ENCODE peak calls at places on chromosome 10, in seven cellular contexts. One of them, this sample, is unnamed.
A peak's percentile ranks its signal among the peaks of the same experiment; 100 is the strongest.

GRCh38 chr10:11548065-11548762 is 63.2 kb downstream of the USP6NL start:
- DNase-seq in stomach: no peak
- DNase-seq in HepG2: no peak
- DNase-seq in spleen: no peak
- DNase-seq in GM23338: no peak
- DNase-seq in SK-N-SH: no peak
- DNase-seq in upper lobe of left lung: no peak
- DNase-seq in this sample: no peak

GRCh38 chr10:130904676-130905075 is 406.8 kb downstream of the TCERG1L start:
- DNase-seq in GM23338: no peak
- DNase-seq in SK-N-SH: no peak
- DNase-seq in stomach: no peak
- DNase-seq in spleen: no peak
- DNase-seq in HepG2: no peak
- DNase-seq in upper lobe of left lung: no peak
- DNase-seq in this sample: no peak

GRCh38 chr10:110007171-110007700 is 548 bp upstream of the ADD3 start:
- DNase-seq in stomach: no peak
- DNase-seq in HepG2: no peak
- DNase-seq in upper lobe of left lung: no peak
- DNase-seq in spleen: no peak
- DNase-seq in GM23338: no peak
- DNase-seq in SK-N-SH: no peak
- DNase-seq in this sample: no peak

GRCh38 chr10:69800109-69800508 is 1.6 kb upstream of the COL13A1 start:
- DNase-seq in stomach: peak; percentile 35
- DNase-seq in upper lobe of left lung: no peak
- DNase-seq in GM23338: peak; percentile 93
- DNase-seq in SK-N-SH: peak; percentile 73
- DNase-seq in HepG2: peak; percentile 65
- DNase-seq in spleen: no peak
- DNase-seq in this sample: peak; percentile 28

GRCh38 chr10:11906714-11907113 is 83.6 kb downstream of the PROSER2 start:
- DNase-seq in upper lobe of left lung: no peak
- DNase-seq in GM23338: no peak
- DNase-seq in HepG2: no peak
- DNase-seq in spleen: peak; percentile 50
- DNase-seq in SK-N-SH: no peak
- DNase-seq in stomach: no peak
- DNase-seq in this sample: no peak

GRCh38 chr10:121819049-121819448 is 108.8 kb downstream of the ATE1 start:
- DNase-seq in SK-N-SH: no peak
- DNase-seq in GM23338: no peak
- DNase-seq in stomach: no peak
- DNase-seq in spleen: no peak
- DNase-seq in upper lobe of left lung: no peak
- DNase-seq in HepG2: no peak
- DNase-seq in this sample: no peak

GRCh38 chr10:116444527-116445142 is 17.0 kb downstream of the PNLIPRP3 start:
- DNase-seq in SK-N-SH: peak; percentile 49
- DNase-seq in upper lobe of left lung: no peak
- DNase-seq in spleen: no peak
- DNase-seq in GM23338: peak; percentile 71
- DNase-seq in stomach: no peak
- DNase-seq in HepG2: peak; percentile 23
- DNase-seq in this sample: no peak

GRCh38 chr10:85888004-85888403 is 478.6 kb downstream of the GRID1 start:
- DNase-seq in stomach: no peak
- DNase-seq in HepG2: peak; percentile 64
- DNase-seq in upper lobe of left lung: no peak
- DNase-seq in SK-N-SH: no peak
- DNase-seq in GM23338: no peak
- DNase-seq in spleen: no peak
- DNase-seq in this sample: no peak

GRCh38 chr10:69957516-69958231 is 95.0 kb upstream of the MACROH2A2 start:
- DNase-seq in upper lobe of left lung: no peak
- DNase-seq in spleen: no peak
- DNase-seq in stomach: no peak
- DNase-seq in HepG2: no peak
- DNase-seq in SK-N-SH: no peak
- DNase-seq in GM23338: no peak
- DNase-seq in this sample: no peak

GRCh38 chr10:34549001-34549400 is 266.1 kb downstream of the PARD3 start:
- DNase-seq in spleen: no peak
- DNase-seq in HepG2: no peak
- DNase-seq in SK-N-SH: no peak
- DNase-seq in GM23338: no peak
- DNase-seq in upper lobe of left lung: no peak
- DNase-seq in stomach: no peak
- DNase-seq in this sample: no peak

GRCh38 chr10:93711891-93712290 is 9.5 kb upstream of the FRA10AC1 start:
- DNase-seq in SK-N-SH: no peak
- DNase-seq in upper lobe of left lung: no peak
- DNase-seq in spleen: no peak
- DNase-seq in HepG2: no peak
- DNase-seq in stomach: no peak
- DNase-seq in GM23338: no peak
- DNase-seq in this sample: no peak

GRCh38 chr10:44132361-44133289 is 252.3 kb downstream of the CXCL12 start:
- DNase-seq in HepG2: no peak
- DNase-seq in GM23338: no peak
- DNase-seq in spleen: no peak
- DNase-seq in stomach: no peak
- DNase-seq in SK-N-SH: no peak
- DNase-seq in upper lobe of left lung: no peak
- DNase-seq in this sample: no peak

GRCh38 chr10:3668276-3668960 is 116.6 kb downstream of the KLF6 start:
- DNase-seq in upper lobe of left lung: peak; percentile 50
- DNase-seq in SK-N-SH: no peak
- DNase-seq in GM23338: peak; percentile 82
- DNase-seq in stomach: peak; percentile 74
- DNase-seq in HepG2: peak; percentile 55
- DNase-seq in spleen: peak; percentile 90
- DNase-seq in this sample: peak; percentile 46

GRCh38 chr10:21048086-21048485 is 151.0 kb upstream of the NEBL start:
- DNase-seq in GM23338: no peak
- DNase-seq in spleen: no peak
- DNase-seq in SK-N-SH: no peak
- DNase-seq in upper lobe of left lung: no peak
- DNase-seq in stomach: no peak
- DNase-seq in HepG2: no peak
- DNase-seq in this sample: no peak

GRCh38 chr10:132374612-132375011 is 22.4 kb upstream of the PWWP2B start:
- DNase-seq in stomach: no peak
- DNase-seq in SK-N-SH: no peak
- DNase-seq in upper lobe of left lung: peak; percentile 72
- DNase-seq in spleen: peak; percentile 66
- DNase-seq in HepG2: no peak
- DNase-seq in GM23338: no peak
- DNase-seq in this sample: no peak

GRCh38 chr10:28130267-28130666 is 131.4 kb upstream of the ODAD2 start:
- DNase-seq in GM23338: no peak
- DNase-seq in upper lobe of left lung: no peak
- DNase-seq in stomach: no peak
- DNase-seq in HepG2: no peak
- DNase-seq in SK-N-SH: no peak
- DNase-seq in spleen: no peak
- DNase-seq in this sample: no peak

GRCh38 chr10:125016611-125017202 is 74.8 kb downstream of the ZRANB1 start:
- DNase-seq in upper lobe of left lung: peak; percentile 78
- DNase-seq in spleen: no peak
- DNase-seq in GM23338: no peak
- DNase-seq in stomach: no peak
- DNase-seq in HepG2: no peak
- DNase-seq in SK-N-SH: no peak
- DNase-seq in this sample: no peak

GRCh38 chr10:16950686-16951681 is 133.8 kb upstream of the RSU1 start:
- DNase-seq in upper lobe of left lung: no peak
- DNase-seq in SK-N-SH: peak; percentile 38
- DNase-seq in HepG2: no peak
- DNase-seq in stomach: no peak
- DNase-seq in GM23338: peak; percentile 89
- DNase-seq in spleen: no peak
- DNase-seq in this sample: no peak

GRCh38 chr10:58220769-58221448 is 46.8 kb downstream of the IPMK start:
- DNase-seq in SK-N-SH: no peak
- DNase-seq in stomach: no peak
- DNase-seq in spleen: no peak
- DNase-seq in HepG2: no peak
- DNase-seq in GM23338: no peak
- DNase-seq in upper lobe of left lung: no peak
- DNase-seq in this sample: no peak

DNA sequence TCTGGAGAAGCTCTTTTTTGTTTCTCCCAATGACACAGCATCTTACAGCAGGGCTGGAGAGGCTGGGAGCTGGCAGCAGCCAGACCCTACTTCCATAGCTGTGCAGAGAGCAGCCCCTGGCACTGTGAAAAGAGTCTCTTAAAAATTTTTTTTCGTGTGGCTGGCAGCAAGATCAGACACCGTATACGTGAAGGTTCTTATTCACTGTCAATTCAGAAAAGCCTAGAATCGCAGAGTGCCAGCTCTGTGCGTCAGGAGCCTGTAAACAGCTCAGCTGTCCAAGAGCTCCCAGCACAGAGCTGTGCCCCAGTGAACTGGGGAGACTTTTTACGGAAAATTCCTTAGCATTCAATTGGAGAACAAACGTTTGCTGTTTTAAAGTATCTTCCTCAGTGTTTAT is 6.5 kb downstream of the BAG3 start:
- DNase-seq in stomach: no peak
- DNase-seq in HepG2: no peak
- DNase-seq in GM23338: no peak
- DNase-seq in spleen: no peak
- DNase-seq in SK-N-SH: no peak
- DNase-seq in upper lobe of left lung: no peak
- DNase-seq in this sample: peak; percentile 62
- H3K27ac ChIP-seq in stomach: peak overlapping the region; percentile 97
- H3K27ac ChIP-seq in HepG2: peak overlapping the region; percentile 49
- H3K27ac ChIP-seq in GM23338: no peak overlapping the region
- H3K27ac ChIP-seq in spleen: no peak overlapping the region
- H3K27ac ChIP-seq in SK-N-SH: no peak overlapping the region
- H3K27ac ChIP-seq in upper lobe of left lung: peak overlapping the region; percentile 99
- H3K27ac ChIP-seq in this sample: peak overlapping the region; percentile 99

DNA sequence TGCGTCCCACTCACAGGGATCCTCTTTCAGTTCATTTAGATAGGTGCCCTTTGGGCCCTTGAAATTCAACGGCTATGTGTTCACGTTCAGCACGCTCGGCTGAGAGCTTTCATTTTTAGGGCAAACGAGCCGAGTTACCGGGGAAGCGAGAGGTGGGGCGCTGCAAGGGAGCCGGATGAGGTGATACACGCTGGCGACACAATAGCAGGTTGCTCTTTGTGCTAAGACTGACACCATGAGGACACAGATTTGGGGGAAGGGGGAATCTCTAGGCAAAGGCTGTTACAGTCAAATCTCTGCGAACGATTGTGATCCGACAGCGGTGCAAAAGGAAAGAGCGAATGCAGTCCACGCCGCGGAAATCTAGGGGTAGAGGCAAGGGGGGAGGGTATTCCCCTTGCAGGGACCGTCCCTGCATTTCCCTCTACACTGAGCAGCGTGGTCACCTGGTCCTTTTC is 660 bp downstream of the KLLN start:
- DNase-seq in stomach: peak; percentile 31
- DNase-seq in spleen: no peak
- DNase-seq in GM23338: no peak
- DNase-seq in SK-N-SH: no peak
- DNase-seq in HepG2: no peak
- DNase-seq in upper lobe of left lung: no peak
- DNase-seq in this sample: no peak
- TF ChIP-seq POLR2AphosphoS5 in stomach: no peak
- TF ChIP-seq POLR2AphosphoS5 in spleen: no peak
- TF ChIP-seq POLR2AphosphoS5 in GM23338: no peak
- TF ChIP-seq POLR2AphosphoS5 in SK-N-SH: no peak
- TF ChIP-seq POLR2AphosphoS5 in HepG2: no peak
- TF ChIP-seq POLR2AphosphoS5 in upper lobe of left lung: no peak
- TF ChIP-seq POLR2AphosphoS5 in this sample: no peak

GRCh38 chr10:63008491-63008890 is 124.6 kb upstream of the NRBF2 start:
- DNase-seq in SK-N-SH: no peak
- DNase-seq in spleen: no peak
- DNase-seq in upper lobe of left lung: no peak
- DNase-seq in HepG2: no peak
- DNase-seq in GM23338: no peak
- DNase-seq in stomach: no peak
- DNase-seq in this sample: no peak

GRCh38 chr10:63012623-63013022 is 120.5 kb upstream of the NRBF2 start:
- DNase-seq in upper lobe of left lung: no peak
- DNase-seq in stomach: no peak
- DNase-seq in spleen: no peak
- DNase-seq in HepG2: no peak
- DNase-seq in SK-N-SH: no peak
- DNase-seq in GM23338: no peak
- DNase-seq in this sample: no peak

GRCh38 chr10:63010203-63010602 is 122.9 kb upstream of the NRBF2 start:
- DNase-seq in GM23338: no peak
- DNase-seq in spleen: no peak
- DNase-seq in SK-N-SH: no peak
- DNase-seq in HepG2: no peak
- DNase-seq in stomach: no peak
- DNase-seq in upper lobe of left lung: no peak
- DNase-seq in this sample: no peak

DNA sequence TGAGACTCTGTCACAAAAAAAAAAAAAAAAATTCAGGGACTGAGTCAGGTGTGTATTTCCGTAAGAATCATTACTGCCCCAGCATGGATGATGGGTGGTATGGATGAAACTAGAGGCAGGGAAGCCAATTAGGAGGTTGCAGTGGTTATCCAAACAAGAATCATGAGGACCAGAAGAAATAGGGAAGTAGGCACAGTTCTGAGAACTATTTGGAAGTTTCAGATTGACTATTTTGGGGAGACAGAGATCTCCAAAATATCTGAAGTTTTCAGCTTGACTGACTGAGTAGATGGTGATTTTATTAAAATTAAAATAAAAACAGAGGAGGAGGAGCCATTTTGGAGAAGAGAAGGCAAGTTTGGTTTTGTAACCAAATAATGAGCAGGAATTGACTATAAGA is 119.4 kb upstream of the NRBF2 start:
- DNase-seq in spleen: no peak
- DNase-seq in upper lobe of left lung: no peak
- DNase-seq in stomach: no peak
- DNase-seq in HepG2: no peak
- DNase-seq in SK-N-SH: no peak
- DNase-seq in GM23338: no peak
- DNase-seq in this sample: no peak
- H3K27ac ChIP-seq in spleen: no peak overlapping the region
- H3K27ac ChIP-seq in upper lobe of left lung: no peak overlapping the region
- H3K27ac ChIP-seq in stomach: no peak overlapping the region
- H3K27ac ChIP-seq in HepG2: no peak overlapping the region
- H3K27ac ChIP-seq in SK-N-SH: no peak overlapping the region
- H3K27ac ChIP-seq in GM23338: no peak overlapping the region
- H3K27ac ChIP-seq in this sample: no peak overlapping the region

DNA sequence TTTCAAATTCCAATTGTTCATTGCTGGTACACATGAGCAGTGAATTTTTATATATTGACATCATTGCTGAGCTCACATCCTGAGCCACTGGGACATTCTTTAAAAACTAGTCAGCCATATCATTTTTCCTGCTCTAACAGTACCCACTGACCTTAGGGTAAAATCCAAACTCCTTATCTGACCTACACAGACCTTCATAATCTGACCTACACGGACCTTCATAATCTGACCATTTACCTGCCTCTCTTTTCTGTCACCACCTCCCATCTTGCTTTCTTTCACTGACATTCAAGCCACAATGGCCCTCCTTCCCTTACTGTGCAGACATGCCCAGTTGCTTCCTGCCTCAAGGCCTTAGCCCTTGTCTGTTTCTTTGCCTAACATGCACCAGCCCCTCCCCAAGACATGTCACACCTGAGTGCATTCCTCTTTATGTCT is 16.1 kb upstream of the CUZD1 start:
- DNase-seq in stomach: no peak
- DNase-seq in GM23338: no peak
- DNase-seq in SK-N-SH: no peak
- DNase-seq in HepG2: no peak
- DNase-seq in spleen: no peak
- DNase-seq in upper lobe of left lung: no peak
- DNase-seq in this sample: no peak
- TF ChIP-seq POLR2AphosphoS5 in stomach: no peak
- TF ChIP-seq POLR2AphosphoS5 in GM23338: no peak
- TF ChIP-seq POLR2AphosphoS5 in SK-N-SH: no peak
- TF ChIP-seq POLR2AphosphoS5 in HepG2: no peak
- TF ChIP-seq POLR2AphosphoS5 in spleen: no peak
- TF ChIP-seq POLR2AphosphoS5 in upper lobe of left lung: no peak
- TF ChIP-seq POLR2AphosphoS5 in this sample: no peak